ENCODE peak calls at places on chromosome 13, in seven cellular contexts. X is stimulated activated CD4-positive, alpha-beta T cell treated with anti-CD3 and anti-CD28 coated beads, Interleukin-4, amount 100 ng/mL, for 1 hour; Z is cardiac fibroblast; D is frontal cortex; S is posterior vena cava; I is heart left ventricle; P is fibroblast of lung. U is an unnamed sample.

GRCh38 chr13:25771208-25771607 is 280.6 kb downstream of the SHISA2 start:
- DNase-seq in X (no peak), Z (no peak), D (no peak), S (no peak), I (no peak), P (peak; percentile 48), U (no peak)

GRCh38 chr13:36432106-36432544 is at the start of gene CCNA1:
- DNase-seq in X (no peak), Z (peak; percentile 66), D (peak; percentile 52), S (peak; percentile 79), I (no peak), P (peak; percentile 40), U (peak; percentile 33)

GRCh38 chr13:18235172-18235571 is 946.5 kb downstream of the TUBA3C start:
- DNase-seq in X (no peak), Z (no peak), D (no peak), S (no peak), I (no peak), P (no peak), U (no peak)

GRCh38 chr13:95438297-95438696 is 114.2 kb upstream of the CLDN10 start:
- DNase-seq in X (no peak), Z (no peak), D (no peak), S (no peak), I (no peak), P (no peak), U (peak; percentile 7)

GRCh38 chr13:41132512-41133152 is at the start of gene KBTBD6:
- DNase-seq in X (peak; percentile 94), Z (peak; percentile 99), D (peak; percentile 86), S (peak; percentile 99), I (peak; percentile 98), P (peak; percentile 100), U (peak; percentile 96)

GRCh38 chr13:24614306-24615080 is 65.7 kb upstream of the ATP12A start:
- DNase-seq in X (no peak), Z (no peak), D (no peak), S (no peak), I (no peak), P (no peak), U (no peak)

GRCh38 chr13:27605610-27606200 is 14.6 kb downstream of the LNX2 start:
- DNase-seq in X (no peak), Z (peak; percentile 69), D (no peak), S (no peak), I (no peak), P (peak; percentile 32), U (no peak)

GRCh38 chr13:90719452-90719851 is 628.0 kb upstream of the MIR17HG start:
- DNase-seq in X (no peak), Z (no peak), D (no peak), S (no peak), I (no peak), P (peak; percentile 15), U (no peak)

GRCh38 chr13:99307648-99308339 is 595 bp upstream of the GPR183 start:
- DNase-seq in X (peak; percentile 68), Z (peak; percentile 83), D (no peak), S (no peak), I (peak; percentile 41), P (peak; percentile 90), U (no peak)

GRCh38 chr13:44128522-44128921 is 245.1 kb upstream of the SERP2 start:
- DNase-seq in X (no peak), Z (peak; percentile 5), D (no peak), S (no peak), I (peak; percentile 75), P (peak; percentile 60), U (no peak)

GRCh38 chr13:99982741-99983400 is 1.3 kb downstream of the ZIC2 start:
- DNase-seq in X (no peak), Z (no peak), D (no peak), S (no peak), I (no peak), P (no peak), U (no peak)

GRCh38 chr13:28628250-28628649 is 30.7 kb upstream of the POMP start:
- DNase-seq in X (no peak), Z (no peak), D (no peak), S (no peak), I (no peak), P (no peak), U (no peak)

GRCh38 chr13:25286308-25286968 is 850 bp downstream of the MTMR6 start:
- DNase-seq in X (no peak), Z (peak; percentile 63), D (peak; percentile 38), S (peak; percentile 73), I (peak; percentile 34), P (peak; percentile 56), U (no peak)

GRCh38 chr13:110971486-110971885 is 56.6 kb upstream of the ANKRD10 start:
- DNase-seq in X (no peak), Z (no peak), D (no peak), S (no peak), I (no peak), P (no peak), U (no peak)

GRCh38 chr13:74118328-74118727 is 15.9 kb downstream of the KLF12 start:
- DNase-seq in X (no peak), Z (no peak), D (no peak), S (no peak), I (no peak), P (no peak), U (no peak)

GRCh38 chr13:23608704-23609413 is 38.6 kb downstream of the TNFRSF19 start:
- DNase-seq in X (no peak), Z (peak; percentile 49), D (no peak), S (peak; percentile 88), I (peak; percentile 65), P (no peak), U (no peak)

GRCh38 chr13:50379584-50379983 is 364.3 kb downstream of the KCNRG start:
- DNase-seq in X (no peak), Z (no peak), D (no peak), S (no peak), I (no peak), P (peak; percentile 68), U (no peak)